ENCODE peak calls at places on chromosomes 4 and X, in nine cellular contexts. U, T, R, Z, Q, A, M, E and X are unnamed samples.

GRCh38 chr4:176579233-176579632 is 213.5 kb downstream of the VEGFC start:
- DNase-seq in U (no peak), T (peak), R (no peak), Z (peak), Q (no peak), A (no peak), M (no peak), E (no peak), X (no peak)

GRCh38 chr4:76989391-76990061 is 40.0 kb downstream of the SEPTIN11 start:
- DNase-seq in U (peak), T (no peak), R (no peak), Z (no peak), Q (no peak), A (no peak), M (no peak), E (no peak), X (no peak)

GRCh38 chr4:110417151-110417550 is 58.8 kb upstream of the ENPEP start:
- DNase-seq in U (no peak), T (no peak), R (no peak), Z (no peak), Q (no peak), A (no peak), M (no peak), E (no peak), X (no peak)

GRCh38 chr4:153432971-153433752 is 33.0 kb upstream of the TMEM131L start:
- DNase-seq in U (peak), T (peak), R (peak), Z (peak), Q (peak), A (peak), M (no peak), E (peak), X (peak)

GRCh38 chrX:124030520-124030919 is 69.0 kb downstream of the STAG2 start:
- DNase-seq in U (no peak), T (no peak), R (no peak), Z (no peak), Q (no peak), A (no peak), M (no peak), E (no peak), X (no peak)

GRCh38 chr4:110172972-110173371 is 25.4 kb downstream of the ELOVL6 start:
- DNase-seq in U (peak), T (no peak), R (no peak), Z (peak), Q (no peak), A (no peak), M (no peak), E (no peak), X (no peak)

GRCh38 chr4:184385705-184386141 is 88.6 kb downstream of the IRF2 start:
- DNase-seq in U (peak), T (no peak), R (no peak), Z (no peak), Q (no peak), A (peak), M (no peak), E (peak), X (no peak)

GRCh38 chr4:55458164-55458563 is 62.4 kb downstream of the TMEM165 start:
- DNase-seq in U (no peak), T (no peak), R (no peak), Z (peak), Q (no peak), A (peak), M (no peak), E (no peak), X (no peak)

GRCh38 chrX:119871245-119871598 is 311 bp downstream of the RNF113A start:
- DNase-seq in U (no peak), T (no peak), R (no peak), Z (no peak), Q (no peak), A (no peak), M (no peak), E (no peak), X (no peak)

GRCh38 chrX:74179499-74179898 is 124.5 kb upstream of the ZCCHC13 start:
- DNase-seq in U (no peak), T (no peak), R (no peak), Z (no peak), Q (no peak), A (no peak), M (no peak), E (no peak), X (no peak)

GRCh38 chr4:40672528-40673522 is 43.2 kb upstream of the RBM47 start:
- DNase-seq in U (no peak), T (peak), R (no peak), Z (peak), Q (peak), A (no peak), M (no peak), E (no peak), X (peak)

GRCh38 chrX:39616098-39616729 is 481.5 kb downstream of the BCOR start:
- DNase-seq in U (no peak), T (no peak), R (no peak), Z (no peak), Q (no peak), A (no peak), M (no peak), E (no peak), X (no peak)

GRCh38 chr4:73692284-73692683 is 48.1 kb upstream of the CXCL8 start:
- DNase-seq in U (no peak), T (no peak), R (no peak), Z (peak), Q (no peak), A (no peak), M (no peak), E (no peak), X (no peak)

GRCh38 chrX:129984196-129984962 is 1.9 kb downstream of the BCORL1 start:
- DNase-seq in U (peak), T (peak), R (peak), Z (no peak), Q (peak), A (peak), M (no peak), E (peak), X (no peak)

GRCh38 chr4:123826896-123827295 is 430.3 kb downstream of the SPRY1 start:
- DNase-seq in U (no peak), T (no peak), R (no peak), Z (peak), Q (no peak), A (peak), M (no peak), E (no peak), X (no peak)

DNA sequence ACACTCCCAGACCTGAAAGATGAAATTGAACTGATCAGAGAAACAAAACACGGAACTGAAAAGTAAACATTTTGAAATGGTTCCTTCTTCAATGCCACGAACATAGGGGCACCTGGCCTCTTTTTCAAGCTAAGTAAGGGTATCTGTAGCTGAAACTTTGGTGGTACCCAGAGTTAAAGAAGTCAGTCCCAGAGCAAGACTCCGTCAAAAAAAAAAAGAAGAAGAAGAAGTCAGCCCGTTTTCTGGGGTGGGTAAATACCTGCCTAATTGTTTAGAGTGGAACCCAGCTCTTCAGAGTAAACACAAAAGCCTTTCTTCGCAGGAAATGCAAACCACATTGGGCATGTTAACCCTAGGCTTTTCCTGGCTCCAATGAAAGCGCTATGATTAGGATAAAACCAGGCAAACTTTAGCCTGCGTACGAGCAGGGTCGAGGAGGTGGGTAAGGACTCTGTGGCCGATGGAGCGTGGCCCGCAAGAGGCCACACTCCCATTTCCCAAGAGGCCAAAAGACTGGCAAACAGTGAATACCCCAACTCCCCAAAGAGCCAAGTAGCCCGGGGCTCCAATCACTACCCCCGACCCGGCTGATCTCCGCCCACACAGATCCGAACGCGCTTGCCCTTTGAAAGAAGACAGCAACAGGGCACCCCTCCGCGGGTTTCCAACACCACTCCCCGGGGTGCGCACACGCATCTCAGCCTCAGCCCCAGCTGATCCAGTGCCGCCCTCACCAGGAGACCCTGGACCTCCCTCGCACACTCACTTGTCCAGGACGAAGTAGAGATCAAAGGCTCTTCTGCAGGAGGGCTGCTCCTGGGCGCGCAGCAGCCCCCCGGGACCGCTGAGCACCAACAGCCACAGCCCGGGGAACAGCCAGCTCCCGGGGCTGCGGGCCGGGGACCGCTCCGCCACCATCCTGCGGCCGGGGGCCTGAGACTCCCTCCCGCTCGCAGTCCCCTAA is 1.1 kb downstream of the ANTXR2 start:
- DNase-seq in U (peak), T (peak), R (peak), Z (peak), Q (peak), A (peak), M (peak), E (peak), X (peak)
- TF ChIP-seq CTCF in U (no peak), T (no peak), R (no peak), Z (no peak), Q (no peak), A (no peak), M (no peak), E (no peak), X (no peak)

DNA sequence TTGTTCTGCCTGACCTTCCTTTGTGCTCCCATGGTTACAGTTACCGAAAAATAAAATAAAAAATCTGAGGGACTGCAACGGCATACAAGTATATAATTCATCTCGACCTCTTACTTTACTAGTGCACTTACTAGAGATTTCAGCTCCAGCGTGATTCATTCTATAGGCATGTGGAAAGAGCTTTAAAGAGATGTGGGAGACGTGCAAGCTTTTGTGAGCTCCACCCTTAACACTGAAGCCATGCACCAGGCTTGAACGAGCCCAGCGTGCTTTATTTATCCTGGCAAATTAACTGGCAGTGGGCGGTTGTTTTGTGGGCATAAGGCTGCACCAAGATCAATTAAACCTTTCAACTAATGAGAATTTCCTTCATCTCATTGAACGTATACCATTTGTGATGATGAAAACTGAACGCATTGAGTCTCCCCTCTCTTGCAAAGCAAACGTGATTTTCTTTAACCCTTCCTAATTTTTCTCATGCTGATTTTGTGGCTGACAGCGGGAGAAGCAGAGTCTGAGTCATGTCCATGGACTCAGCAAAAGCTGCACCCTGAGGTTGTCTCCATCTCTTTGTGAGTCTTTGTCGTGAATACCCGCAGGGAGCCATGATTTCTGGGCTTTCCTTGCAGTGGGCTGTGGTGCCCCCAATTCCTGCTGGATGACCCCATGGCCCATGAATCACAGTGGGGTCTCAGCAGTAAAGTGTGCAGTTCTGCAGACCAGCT is 60.1 kb downstream of the MXRA5 start:
- DNase-seq in U (no peak), T (peak), R (no peak), Z (peak), Q (no peak), A (no peak), M (no peak), E (no peak), X (no peak)
- H3K27ac ChIP-seq in U (no peak), T (peak), R (no peak), Z (peak), Q (no peak), A (no peak), M (no peak), E (no peak), X (no peak)

GRCh38 chr4:122005064-122005755 is 53.4 kb upstream of the TRPC3 start:
- DNase-seq in U (no peak), T (no peak), R (no peak), Z (no peak), Q (no peak), A (no peak), M (no peak), E (no peak), X (no peak)
- H3K4me3 ChIP-seq in U (no peak), T (no peak), R (no peak), Z (no peak), Q (no peak), A (no peak), M (peak), E (no peak), X (no peak)

GRCh38 chr4:148300877-148301276 is 141.3 kb downstream of the NR3C2 start:
- DNase-seq in U (no peak), T (no peak), R (no peak), Z (no peak), Q (peak), A (no peak), M (no peak), E (no peak), X (no peak)
- TF ChIP-seq CTCF in U (no peak), T (no peak), R (no peak), Z (no peak), Q (no peak), A (no peak), M (no peak), E (no peak), X (no peak)